ENCODE peak calls at places on chromosomes 2 and 18, in six cellular contexts. W is substantia nigra, U is M059J, S is upper lobe of left lung, J is hepatocyte, R is HFF-Myc. H is an unnamed sample.
A peak's percentile ranks its signal among the peaks of the same experiment; 100 is the strongest.

GRCh38 chr18:32439802-32440201 is 30.9 kb downstream of the GAREM1 start:
- DNase-seq in W (peak; percentile 30), U (no peak), S (no peak), J (no peak), R (no peak), H (no peak)

GRCh38 chr2:224309216-224309615 is 92.7 kb downstream of the FAM124B start:
- DNase-seq in W (no peak), U (peak; percentile 6), S (no peak), J (no peak), R (no peak), H (no peak)

GRCh38 chr2:30679416-30680088 is 127.7 kb downstream of the CAPN13 start:
- DNase-seq in W (peak; percentile 47), U (peak; percentile 63), S (no peak), J (no peak), R (no peak), H (no peak)

GRCh38 chr2:146666336-146666735 is 1178.5 kb upstream of the ACVR2A start:
- DNase-seq in W (no peak), U (peak; percentile 4), S (no peak), J (no peak), R (no peak), H (no peak)

GRCh38 chr2:216690451-216691209 is 4.7 kb downstream of the IGFBP5 start:
- DNase-seq in W (no peak), U (no peak), S (no peak), J (peak; percentile 53), R (no peak), H (no peak)

GRCh38 chr2:71452565-71452964 is 796 bp upstream of the DYSF start:
- DNase-seq in W (no peak), U (peak; percentile 67), S (no peak), J (peak; percentile 41), R (no peak), H (no peak)

GRCh38 chr18:6920099-6920955 is 190.8 kb downstream of the ARHGAP28 start:
- DNase-seq in W (peak; percentile 4), U (peak; percentile 68), S (peak; percentile 73), J (peak; percentile 72), R (peak; percentile 68), H (peak; percentile 2)

GRCh38 chr2:166932032-166932431 is 43.8 kb downstream of the XIRP2 start:
- DNase-seq in W (no peak), U (no peak), S (no peak), J (no peak), R (no peak), H (no peak)

GRCh38 chr2:8435608-8436007 is 246.2 kb upstream of the ID2 start:
- DNase-seq in W (no peak), U (no peak), S (no peak), J (no peak), R (peak; percentile 50), H (no peak)

GRCh38 chr18:54323561-54323960 is 34.1 kb downstream of the STARD6 start:
- DNase-seq in W (no peak), U (no peak), S (no peak), J (no peak), R (no peak), H (no peak)

GRCh38 chr18:37322497-37323035 is 243.0 kb downstream of the CELF4 start:
- DNase-seq in W (peak; percentile 20), U (peak; percentile 23), S (no peak), J (peak; percentile 53), R (no peak), H (peak; percentile 42)

GRCh38 chr2:241010531-241011295 is 12.3 kb downstream of the SNED1 start:
- DNase-seq in W (no peak), U (no peak), S (peak; percentile 56), J (no peak), R (no peak), H (no peak)

GRCh38 chr2:26238301-26238958 is 6.0 kb downstream of the HADHA start:
- DNase-seq in W (no peak), U (peak; percentile 15), S (no peak), J (peak; percentile 29), R (no peak), H (no peak)

GRCh38 chr2:25358836-25359235 is 17.1 kb upstream of the DNMT3A start:
- DNase-seq in W (no peak), U (no peak), S (no peak), J (no peak), R (no peak), H (no peak)

GRCh38 chr2:143467011-143467410 is 337.8 kb downstream of the ARHGAP15 start:
- DNase-seq in W (no peak), U (no peak), S (no peak), J (no peak), R (no peak), H (no peak)

GRCh38 chr2:138356178-138356577 is 145.4 kb upstream of the SPOPL start:
- DNase-seq in W (no peak), U (peak; percentile 56), S (no peak), J (peak; percentile 20), R (peak; percentile 4), H (no peak)

GRCh38 chr2:238305092-238305862 is 15.0 kb upstream of the TRAF3IP1 start:
- DNase-seq in W (no peak), U (no peak), S (no peak), J (no peak), R (no peak), H (no peak)

GRCh38 chr2:13056259-13056843 is 339.6 kb downstream of the TRIB2 start:
- DNase-seq in W (no peak), U (peak; percentile 4), S (no peak), J (peak; percentile 6), R (no peak), H (no peak)